ENCODE peak calls at places on chromosomes 5 and 9, in ten cellular contexts. M is WTC11; N is NCI-H1092 treated with DMSO at 0.1 percent for 48 hours; I is CD8-positive, alpha-beta memory T cell; E is neural crest cell; O is colonic mucosa; K is astrocyte; D is T follicular helper cell; R is stimulated activated CD8-positive, alpha-beta memory T cell treated with anti-CD3 and anti-CD28 coated beads, Interleukin-7, amount 100 ng/mL, for 24 hours; V is fibroblast of pulmonary artery. X is an unnamed sample.

GRCh38 chr5:132812949-132813598 is at the start of gene SOWAHA:
- DNase-seq in M (peak), N (peak), I (no peak), E (no peak), O (peak), K (no peak), D (no peak), R (no peak), V (no peak), X (no peak)

GRCh38 chr5:167489202-167489601 is 802.2 kb upstream of the WWC1 start:
- DNase-seq in M (no peak), N (no peak), I (no peak), E (no peak), O (no peak), K (peak), D (no peak), R (no peak), V (peak), X (no peak)

GRCh38 chr5:141934099-141934844 is 10.6 kb downstream of the DELE1 start:
- DNase-seq in M (no peak), N (peak), I (no peak), E (no peak), O (peak), K (peak), D (no peak), R (no peak), V (no peak), X (no peak)

GRCh38 chr9:106619211-106619610 is 243.8 kb upstream of the ZNF462 start:
- DNase-seq in M (no peak), N (no peak), I (no peak), E (no peak), O (no peak), K (peak), D (no peak), R (no peak), V (peak), X (no peak)

GRCh38 chr9:78026947-78027346 is 4.7 kb downstream of the GNAQ start:
- DNase-seq in M (no peak), N (no peak), I (no peak), E (no peak), O (no peak), K (no peak), D (no peak), R (no peak), V (peak), X (no peak)

GRCh38 chr5:145915970-145916638 is 20.3 kb upstream of the SH3RF2 start:
- DNase-seq in M (no peak), N (no peak), I (no peak), E (no peak), O (no peak), K (no peak), D (no peak), R (no peak), V (no peak), X (no peak)

GRCh38 chr5:171355302-171355724 is 32.3 kb upstream of the NPM1 start:
- DNase-seq in M (no peak), N (no peak), I (peak), E (no peak), O (no peak), K (no peak), D (no peak), R (no peak), V (no peak), X (no peak)

GRCh38 chr9:37197158-37198033 is 77.0 kb downstream of the ZCCHC7 start:
- DNase-seq in M (no peak), N (no peak), I (no peak), E (no peak), O (no peak), K (no peak), D (no peak), R (no peak), V (peak), X (peak)

GRCh38 chr9:127809562-127810377 is 7.1 kb downstream of the FPGS start:
- DNase-seq in M (peak), N (no peak), I (no peak), E (peak), O (peak), K (no peak), D (no peak), R (no peak), V (no peak), X (no peak)

GRCh38 chr5:81422671-81423070 is 28.7 kb upstream of the ACOT12 start:
- DNase-seq in M (no peak), N (no peak), I (no peak), E (no peak), O (no peak), K (peak), D (no peak), R (no peak), V (peak), X (no peak)

GRCh38 chr5:82918311-82919031 is 158.7 kb downstream of the TMEM167A start:
- DNase-seq in M (no peak), N (no peak), I (no peak), E (no peak), O (no peak), K (no peak), D (no peak), R (no peak), V (peak), X (no peak)

GRCh38 chr9:121598167-121599000 is 53.0 kb upstream of the DAB2IP start:
- DNase-seq in M (peak), N (peak), I (no peak), E (peak), O (peak), K (peak), D (no peak), R (no peak), V (peak), X (peak)

GRCh38 chr9:2134391-2134790 is 119.2 kb downstream of the SMARCA2 start:
- DNase-seq in M (no peak), N (no peak), I (no peak), E (no peak), O (no peak), K (peak), D (no peak), R (no peak), V (peak), X (no peak)

GRCh38 chr9:111969061-111969460 is 72.4 kb downstream of the UGCG start:
- DNase-seq in M (no peak), N (no peak), I (no peak), E (no peak), O (no peak), K (no peak), D (no peak), R (no peak), V (peak), X (no peak)

GRCh38 chr5:173515526-173515925 is 100.9 kb downstream of the BOD1 start:
- DNase-seq in M (no peak), N (no peak), I (no peak), E (no peak), O (no peak), K (peak), D (no peak), R (no peak), V (peak), X (no peak)

GRCh38 chr5:14581333-14581890 is at the start of gene OTULINL:
- DNase-seq in M (peak), N (peak), I (peak), E (peak), O (peak), K (peak), D (peak), R (peak), V (peak), X (peak)